ENCODE peak calls at places on chromosome 5, in six cellular contexts. One of them, this sample, is unnamed.

GRCh38 chr5:78610633-78611032 is 37.9 kb downstream of the LHFPL2 start:
- DNase-seq in ovary: no peak
- DNase-seq in A549: no peak
- DNase-seq in K562: no peak
- DNase-seq in sigmoid colon: no peak
- DNase-seq in stomach: no peak
- DNase-seq in this sample: no peak

GRCh38 chr5:125026900-125027731 is 280.7 kb upstream of the ZNF608 start:
- DNase-seq in ovary: no peak
- DNase-seq in stomach: peak; percentile 37
- DNase-seq in A549: no peak
- DNase-seq in K562: no peak
- DNase-seq in sigmoid colon: no peak
- DNase-seq in this sample: no peak

GRCh38 chr5:34858798-34859197 is 19.8 kb downstream of the TTC23L start:
- DNase-seq in sigmoid colon: no peak
- DNase-seq in A549: no peak
- DNase-seq in stomach: no peak
- DNase-seq in ovary: no peak
- DNase-seq in K562: no peak
- DNase-seq in this sample: no peak

GRCh38 chr5:102295534-102296228 is 403 bp downstream of the SLCO4C1 start:
- DNase-seq in A549: no peak
- DNase-seq in sigmoid colon: no peak
- DNase-seq in stomach: no peak
- DNase-seq in ovary: no peak
- DNase-seq in K562: no peak
- DNase-seq in this sample: no peak

GRCh38 chr5:83096660-83097334 is 19.4 kb downstream of the XRCC4 start:
- DNase-seq in K562: no peak
- DNase-seq in stomach: no peak
- DNase-seq in A549: no peak
- DNase-seq in sigmoid colon: no peak
- DNase-seq in ovary: no peak
- DNase-seq in this sample: no peak

GRCh38 chr5:141488591-141489478 is at the start of gene PCDHGC5:
- DNase-seq in sigmoid colon: no peak
- DNase-seq in ovary: no peak
- DNase-seq in A549: no peak
- DNase-seq in stomach: no peak
- DNase-seq in K562: no peak
- DNase-seq in this sample: no peak

GRCh38 chr5:109989994-109990722 is 300.4 kb downstream of the MAN2A1 start:
- DNase-seq in ovary: no peak
- DNase-seq in A549: no peak
- DNase-seq in K562: no peak
- DNase-seq in sigmoid colon: no peak
- DNase-seq in stomach: no peak
- DNase-seq in this sample: no peak

GRCh38 chr5:137176126-137176525 is 323.0 kb downstream of the SPOCK1 start:
- DNase-seq in stomach: no peak
- DNase-seq in ovary: no peak
- DNase-seq in A549: no peak
- DNase-seq in K562: no peak
- DNase-seq in sigmoid colon: no peak
- DNase-seq in this sample: no peak

GRCh38 chr5:107773479-107773878 is 102.7 kb upstream of the EFNA5 start:
- DNase-seq in sigmoid colon: no peak
- DNase-seq in K562: no peak
- DNase-seq in ovary: no peak
- DNase-seq in A549: no peak
- DNase-seq in stomach: no peak
- DNase-seq in this sample: no peak

GRCh38 chr5:37838152-37838932 is 1.5 kb downstream of the GDNF start:
- DNase-seq in A549: peak; percentile 53
- DNase-seq in sigmoid colon: peak; percentile 79
- DNase-seq in K562: no peak
- DNase-seq in stomach: no peak
- DNase-seq in ovary: peak; percentile 28
- DNase-seq in this sample: no peak

GRCh38 chr5:136082390-136083193 is 50.1 kb upstream of the SMAD5 start:
- DNase-seq in K562: peak; percentile 74
- DNase-seq in sigmoid colon: peak; percentile 87
- DNase-seq in A549: peak; percentile 70
- DNase-seq in ovary: peak; percentile 75
- DNase-seq in stomach: peak; percentile 68
- DNase-seq in this sample: no peak

GRCh38 chr5:39520232-39520572 is 95.4 kb upstream of the DAB2 start:
- DNase-seq in K562: no peak
- DNase-seq in A549: peak; percentile 29
- DNase-seq in stomach: no peak
- DNase-seq in sigmoid colon: no peak
- DNase-seq in ovary: no peak
- DNase-seq in this sample: no peak

GRCh38 chr5:140801494-140801841 is 611 bp downstream of the PCDHA3 start:
- DNase-seq in sigmoid colon: no peak
- DNase-seq in stomach: no peak
- DNase-seq in ovary: no peak
- DNase-seq in K562: no peak
- DNase-seq in A549: peak; percentile 57
- DNase-seq in this sample: no peak

GRCh38 chr5:106966686-106967315 is 703.9 kb downstream of the EFNA5 start:
- DNase-seq in stomach: no peak
- DNase-seq in K562: no peak
- DNase-seq in ovary: no peak
- DNase-seq in A549: no peak
- DNase-seq in sigmoid colon: no peak
- DNase-seq in this sample: no peak

GRCh38 chr5:125393416-125393815 is 647.0 kb upstream of the ZNF608 start:
- DNase-seq in sigmoid colon: no peak
- DNase-seq in K562: no peak
- DNase-seq in ovary: no peak
- DNase-seq in stomach: no peak
- DNase-seq in A549: no peak
- DNase-seq in this sample: no peak

GRCh38 chr5:35488786-35489185 is 128.9 kb upstream of the SPEF2 start:
- DNase-seq in K562: no peak
- DNase-seq in ovary: no peak
- DNase-seq in sigmoid colon: no peak
- DNase-seq in A549: no peak
- DNase-seq in stomach: no peak
- DNase-seq in this sample: no peak

GRCh38 chr5:40089269-40089668 is 590.4 kb upstream of the PTGER4 start:
- DNase-seq in K562: no peak
- DNase-seq in sigmoid colon: no peak
- DNase-seq in ovary: no peak
- DNase-seq in A549: peak; percentile 28
- DNase-seq in stomach: no peak
- DNase-seq in this sample: no peak

GRCh38 chr5:117266237-117266725 is 691.7 kb upstream of the SEMA6A start:
- DNase-seq in stomach: no peak
- DNase-seq in K562: no peak
- DNase-seq in A549: no peak
- DNase-seq in sigmoid colon: no peak
- DNase-seq in ovary: no peak
- DNase-seq in this sample: no peak

GRCh38 chr5:38113456-38113855 is 144.9 kb upstream of the EGFLAM start:
- DNase-seq in K562: no peak
- DNase-seq in ovary: no peak
- DNase-seq in A549: no peak
- DNase-seq in stomach: no peak
- DNase-seq in sigmoid colon: no peak
- DNase-seq in this sample: no peak

GRCh38 chr5:174589599-174589998 is 134.8 kb upstream of the MSX2 start:
- DNase-seq in stomach: no peak
- DNase-seq in K562: peak; percentile 22
- DNase-seq in A549: no peak
- DNase-seq in ovary: no peak
- DNase-seq in sigmoid colon: no peak
- DNase-seq in this sample: no peak

DNA sequence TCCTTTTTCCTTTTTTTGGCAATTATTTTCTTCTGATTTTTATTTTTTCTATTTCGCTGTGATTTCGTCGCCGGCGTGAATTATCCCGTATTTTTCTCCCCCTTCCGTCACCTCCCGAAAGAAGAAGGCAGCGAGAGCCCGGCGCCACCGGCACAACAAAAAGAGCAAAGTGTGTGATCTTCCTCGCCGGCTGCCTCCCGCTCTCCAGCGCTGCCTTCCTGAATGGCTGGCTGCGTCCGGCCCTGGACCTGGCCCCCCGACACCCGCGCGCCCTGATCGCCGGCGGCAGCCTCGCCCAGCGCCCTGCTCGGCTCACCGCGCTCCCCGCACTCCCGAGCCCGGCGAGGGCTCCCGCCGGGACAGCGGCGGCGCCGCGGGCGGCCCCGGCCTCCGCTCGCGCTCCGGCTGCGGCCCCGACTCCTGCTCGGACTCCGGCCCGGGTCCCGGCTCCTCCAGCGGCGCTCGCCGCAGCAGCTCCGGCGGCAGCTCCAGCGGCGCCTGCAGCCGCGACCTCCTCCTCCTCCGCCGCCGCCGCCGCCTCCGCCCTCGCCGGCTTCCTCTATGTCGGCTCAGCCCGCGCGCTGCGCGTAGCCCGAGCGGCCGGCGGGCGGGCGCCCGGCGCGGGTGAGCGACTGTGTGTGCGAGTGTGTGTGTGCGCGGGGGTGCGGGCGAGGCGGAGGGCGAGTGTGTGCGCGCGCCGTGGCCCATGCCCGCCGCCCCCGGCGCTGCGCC is 943 bp downstream of the NR2F1 start:
- DNase-seq in stomach: no peak
- DNase-seq in K562: no peak
- DNase-seq in sigmoid colon: peak; percentile 71
- DNase-seq in ovary: peak; percentile 57
- DNase-seq in A549: peak; percentile 54
- DNase-seq in this sample: no peak
- TF ChIP-seq POLR2A in stomach: no peak
- TF ChIP-seq POLR2A in K562: no peak
- TF ChIP-seq POLR2A in sigmoid colon: no peak
- TF ChIP-seq POLR2A in ovary: no peak
- TF ChIP-seq POLR2A in A549: no peak
- TF ChIP-seq POLR2A in this sample: no peak

DNA sequence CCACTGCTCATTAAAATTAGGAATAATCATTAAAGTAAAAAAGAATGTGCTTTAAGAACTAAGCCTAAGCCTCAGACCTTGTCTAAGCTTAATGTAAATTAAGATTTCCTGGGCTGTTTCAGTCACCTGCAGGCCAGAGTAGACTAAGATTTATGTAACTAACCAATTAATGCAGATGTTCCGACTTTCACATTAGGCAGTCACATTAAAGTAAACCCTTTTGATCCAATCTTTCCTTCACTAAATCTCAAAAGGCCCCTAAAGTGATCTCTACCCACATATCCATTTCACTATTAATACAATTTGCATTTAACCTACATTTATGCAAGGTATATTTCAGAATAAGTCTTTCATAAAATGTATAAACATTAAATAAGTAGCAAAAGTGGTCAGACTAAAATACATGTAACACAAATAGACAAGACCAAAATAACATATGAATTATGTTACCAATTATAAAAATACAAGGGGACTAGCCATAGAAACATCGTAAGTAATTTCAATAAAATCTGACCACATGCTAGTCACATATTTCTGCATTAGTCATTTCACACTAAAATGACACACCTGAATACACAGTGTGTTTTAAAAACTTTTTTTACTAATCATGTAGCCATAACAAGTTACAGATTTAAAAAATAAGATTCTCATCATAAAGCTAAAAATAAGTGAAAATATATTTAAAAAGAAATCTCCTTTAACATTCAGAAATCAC is 7.7 kb downstream of the NR3C1 start:
- DNase-seq in stomach: no peak
- DNase-seq in sigmoid colon: no peak
- DNase-seq in A549: no peak
- DNase-seq in ovary: no peak
- DNase-seq in K562: no peak
- DNase-seq in this sample: no peak
- TF ChIP-seq EP300 in stomach: no peak
- TF ChIP-seq EP300 in sigmoid colon: no peak
- TF ChIP-seq EP300 in A549: no peak
- TF ChIP-seq EP300 in ovary: no peak
- TF ChIP-seq EP300 in K562: no peak
- TF ChIP-seq EP300 in this sample: no peak

GRCh38 chr5:85453026-85453349 is 1068.3 kb upstream of the EDIL3 start:
- DNase-seq in A549: no peak
- DNase-seq in sigmoid colon: no peak
- DNase-seq in stomach: no peak
- DNase-seq in K562: peak; percentile 13
- DNase-seq in ovary: no peak
- DNase-seq in this sample: no peak
- H3K4me3 ChIP-seq in A549: no peak overlapping the region
- H3K4me3 ChIP-seq in sigmoid colon: no peak overlapping the region
- H3K4me3 ChIP-seq in stomach: no peak overlapping the region
- H3K4me3 ChIP-seq in K562: no peak overlapping the region
- H3K4me3 ChIP-seq in ovary: no peak overlapping the region
- H3K4me3 ChIP-seq in this sample: no peak overlapping the region

GRCh38 chr5:74629326-74629725 is 11.2 kb downstream of the ENC1 start:
- DNase-seq in A549: no peak
- DNase-seq in stomach: no peak
- DNase-seq in K562: no peak
- DNase-seq in ovary: no peak
- DNase-seq in sigmoid colon: no peak
- DNase-seq in this sample: no peak
- TF ChIP-seq POLR2A in A549: no peak
- TF ChIP-seq POLR2A in stomach: no peak
- TF ChIP-seq POLR2A in K562: no peak
- TF ChIP-seq POLR2A in ovary: no peak
- TF ChIP-seq POLR2A in sigmoid colon: no peak
- TF ChIP-seq POLR2A in this sample: no peak

DNA sequence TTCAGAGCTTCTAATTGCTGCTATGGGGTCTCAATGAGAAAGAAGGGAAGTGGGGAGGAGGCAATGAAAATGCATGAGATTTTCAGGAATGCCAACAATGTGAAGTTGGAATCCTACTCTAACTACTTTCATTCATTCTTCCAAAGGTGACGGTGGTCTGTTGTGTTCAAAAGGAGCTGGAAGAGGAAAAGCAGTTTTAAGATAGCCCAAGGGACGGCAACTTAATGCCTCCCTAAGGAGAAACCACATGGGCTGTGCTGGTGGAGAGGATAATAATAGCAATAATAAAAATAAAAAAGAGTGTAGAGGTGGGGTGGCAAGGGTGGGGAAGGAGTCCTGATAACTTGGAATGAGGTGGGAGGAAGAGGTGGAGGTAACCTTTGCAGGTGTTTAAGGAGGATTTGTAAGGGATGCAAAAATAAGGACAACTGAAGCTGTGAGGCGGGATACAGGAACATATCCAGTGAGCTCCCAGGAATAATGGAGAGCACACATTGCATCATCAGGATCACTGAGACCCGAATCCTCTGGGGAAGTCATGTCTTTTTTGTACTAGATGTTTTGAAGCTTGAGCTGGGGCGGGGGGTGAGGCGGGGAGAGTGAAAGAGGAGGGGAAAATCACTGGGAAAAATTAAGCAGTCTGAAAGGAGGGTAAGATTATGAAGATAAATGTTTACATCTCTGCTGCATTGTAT is 120.0 kb upstream of the TMEM161B start:
- DNase-seq in ovary: no peak
- DNase-seq in A549: no peak
- DNase-seq in sigmoid colon: no peak
- DNase-seq in K562: no peak
- DNase-seq in stomach: no peak
- DNase-seq in this sample: no peak
- TF ChIP-seq EP300 in ovary: no peak
- TF ChIP-seq EP300 in A549: no peak
- TF ChIP-seq EP300 in sigmoid colon: no peak
- TF ChIP-seq EP300 in K562: no peak
- TF ChIP-seq EP300 in stomach: no peak
- TF ChIP-seq EP300 in this sample: no peak

This sample was measured in suprapubic skin.